ENCODE peak calls at places on chromosomes 4 and X, in five cellular contexts. One of them, this sample, is unnamed.

GRCh38 chrX:120797201-120797938 is 78.3 kb downstream of the CT47B1 start:
- DNase-seq in GM20000: no peak
- DNase-seq in kidney epithelial cell: no peak
- DNase-seq in endodermal cell: no peak
- DNase-seq in activated B cell treated with CpG ODN at 0.5 μM for 24 hours: no peak
- DNase-seq in this sample: no peak

GRCh38 chr4:111943796-111944203 is 201.5 kb upstream of the FAM241A start:
- DNase-seq in kidney epithelial cell: no peak
- DNase-seq in endodermal cell: peak
- DNase-seq in GM20000: peak
- DNase-seq in activated B cell treated with CpG ODN at 0.5 μM for 24 hours: no peak
- DNase-seq in this sample: peak

GRCh38 chr4:77800483-77801259 is 18.5 kb downstream of the CNOT6L start:
- DNase-seq in kidney epithelial cell: no peak
- DNase-seq in activated B cell treated with CpG ODN at 0.5 μM for 24 hours: no peak
- DNase-seq in endodermal cell: no peak
- DNase-seq in GM20000: no peak
- DNase-seq in this sample: no peak

GRCh38 chr4:172982151-172982590 is 186.4 kb upstream of the GALNT7 start:
- DNase-seq in activated B cell treated with CpG ODN at 0.5 μM for 24 hours: no peak
- DNase-seq in kidney epithelial cell: peak
- DNase-seq in endodermal cell: no peak
- DNase-seq in GM20000: peak
- DNase-seq in this sample: no peak

GRCh38 chr4:157076578-157076947 is 613 bp downstream of the GLRB start:
- DNase-seq in endodermal cell: peak
- DNase-seq in kidney epithelial cell: no peak
- DNase-seq in activated B cell treated with CpG ODN at 0.5 μM for 24 hours: no peak
- DNase-seq in GM20000: peak
- DNase-seq in this sample: no peak

GRCh38 chr4:159280442-159281172 is 177.7 kb downstream of the RAPGEF2 start:
- DNase-seq in activated B cell treated with CpG ODN at 0.5 μM for 24 hours: no peak
- DNase-seq in endodermal cell: no peak
- DNase-seq in kidney epithelial cell: no peak
- DNase-seq in GM20000: no peak
- DNase-seq in this sample: no peak

GRCh38 chr4:3871181-3871852 is 105.1 kb downstream of the ADRA2C start:
- DNase-seq in kidney epithelial cell: no peak
- DNase-seq in endodermal cell: peak
- DNase-seq in GM20000: no peak
- DNase-seq in activated B cell treated with CpG ODN at 0.5 μM for 24 hours: no peak
- DNase-seq in this sample: no peak

GRCh38 chrX:47623540-47624027 is 3.9 kb upstream of the SYN1 start:
- DNase-seq in endodermal cell: peak
- DNase-seq in kidney epithelial cell: peak
- DNase-seq in GM20000: peak
- DNase-seq in activated B cell treated with CpG ODN at 0.5 μM for 24 hours: no peak
- DNase-seq in this sample: peak

GRCh38 chr4:119099227-119099910 is 36.3 kb upstream of the MYOZ2 start:
- DNase-seq in GM20000: no peak
- DNase-seq in activated B cell treated with CpG ODN at 0.5 μM for 24 hours: no peak
- DNase-seq in endodermal cell: no peak
- DNase-seq in kidney epithelial cell: no peak
- DNase-seq in this sample: no peak

GRCh38 chr4:72377491-72378194 is 191.4 kb downstream of the ADAMTS3 start:
- DNase-seq in GM20000: no peak
- DNase-seq in activated B cell treated with CpG ODN at 0.5 μM for 24 hours: no peak
- DNase-seq in endodermal cell: no peak
- DNase-seq in kidney epithelial cell: no peak
- DNase-seq in this sample: no peak

GRCh38 chr4:168656055-168656660 is 159.3 kb downstream of the PALLD start:
- DNase-seq in kidney epithelial cell: peak
- DNase-seq in activated B cell treated with CpG ODN at 0.5 μM for 24 hours: no peak
- DNase-seq in endodermal cell: no peak
- DNase-seq in GM20000: no peak
- DNase-seq in this sample: no peak

GRCh38 chr4:143391261-143391660 is 54.6 kb downstream of the GAB1 start:
- DNase-seq in endodermal cell: no peak
- DNase-seq in kidney epithelial cell: no peak
- DNase-seq in activated B cell treated with CpG ODN at 0.5 μM for 24 hours: no peak
- DNase-seq in GM20000: no peak
- DNase-seq in this sample: no peak

GRCh38 chr4:57403591-57403990 is 293.4 kb upstream of the IGFBP7 start:
- DNase-seq in kidney epithelial cell: no peak
- DNase-seq in GM20000: no peak
- DNase-seq in endodermal cell: no peak
- DNase-seq in activated B cell treated with CpG ODN at 0.5 μM for 24 hours: no peak
- DNase-seq in this sample: no peak

GRCh38 chr4:109890076-109890475 is 22.6 kb upstream of the EGF start:
- DNase-seq in GM20000: no peak
- DNase-seq in endodermal cell: no peak
- DNase-seq in activated B cell treated with CpG ODN at 0.5 μM for 24 hours: no peak
- DNase-seq in kidney epithelial cell: no peak
- DNase-seq in this sample: no peak

GRCh38 chrX:83416273-83416672 is 91.8 kb upstream of the POU3F4 start:
- DNase-seq in kidney epithelial cell: no peak
- DNase-seq in endodermal cell: no peak
- DNase-seq in GM20000: no peak
- DNase-seq in activated B cell treated with CpG ODN at 0.5 μM for 24 hours: no peak
- DNase-seq in this sample: no peak

GRCh38 chr4:115360441-115360840 is 247.0 kb upstream of the NDST4 start:
- DNase-seq in activated B cell treated with CpG ODN at 0.5 μM for 24 hours: no peak
- DNase-seq in kidney epithelial cell: no peak
- DNase-seq in GM20000: no peak
- DNase-seq in endodermal cell: no peak
- DNase-seq in this sample: no peak

GRCh38 chrX:135737361-135738071 is 24.1 kb downstream of the CT45A1 start:
- DNase-seq in activated B cell treated with CpG ODN at 0.5 μM for 24 hours: no peak
- DNase-seq in kidney epithelial cell: no peak
- DNase-seq in endodermal cell: no peak
- DNase-seq in GM20000: no peak
- DNase-seq in this sample: no peak

GRCh38 chr4:4330794-4331193 is 40.7 kb downstream of the ZBTB49 start:
- DNase-seq in endodermal cell: no peak
- DNase-seq in kidney epithelial cell: no peak
- DNase-seq in activated B cell treated with CpG ODN at 0.5 μM for 24 hours: no peak
- DNase-seq in GM20000: no peak
- DNase-seq in this sample: no peak

GRCh38 chr4:48445704-48446103 is 37.4 kb upstream of the SLC10A4 start:
- DNase-seq in GM20000: no peak
- DNase-seq in endodermal cell: no peak
- DNase-seq in kidney epithelial cell: no peak
- DNase-seq in activated B cell treated with CpG ODN at 0.5 μM for 24 hours: no peak
- DNase-seq in this sample: no peak

GRCh38 chrX:47748576-47748975 is 88.1 kb upstream of the ZNF81 start:
- DNase-seq in endodermal cell: no peak
- DNase-seq in GM20000: no peak
- DNase-seq in kidney epithelial cell: no peak
- DNase-seq in activated B cell treated with CpG ODN at 0.5 μM for 24 hours: no peak
- DNase-seq in this sample: no peak

GRCh38 chr4:156169011-156169410 is 215.3 kb upstream of the CTSO start:
- DNase-seq in activated B cell treated with CpG ODN at 0.5 μM for 24 hours: no peak
- DNase-seq in GM20000: peak
- DNase-seq in endodermal cell: peak
- DNase-seq in kidney epithelial cell: no peak
- DNase-seq in this sample: no peak

DNA sequence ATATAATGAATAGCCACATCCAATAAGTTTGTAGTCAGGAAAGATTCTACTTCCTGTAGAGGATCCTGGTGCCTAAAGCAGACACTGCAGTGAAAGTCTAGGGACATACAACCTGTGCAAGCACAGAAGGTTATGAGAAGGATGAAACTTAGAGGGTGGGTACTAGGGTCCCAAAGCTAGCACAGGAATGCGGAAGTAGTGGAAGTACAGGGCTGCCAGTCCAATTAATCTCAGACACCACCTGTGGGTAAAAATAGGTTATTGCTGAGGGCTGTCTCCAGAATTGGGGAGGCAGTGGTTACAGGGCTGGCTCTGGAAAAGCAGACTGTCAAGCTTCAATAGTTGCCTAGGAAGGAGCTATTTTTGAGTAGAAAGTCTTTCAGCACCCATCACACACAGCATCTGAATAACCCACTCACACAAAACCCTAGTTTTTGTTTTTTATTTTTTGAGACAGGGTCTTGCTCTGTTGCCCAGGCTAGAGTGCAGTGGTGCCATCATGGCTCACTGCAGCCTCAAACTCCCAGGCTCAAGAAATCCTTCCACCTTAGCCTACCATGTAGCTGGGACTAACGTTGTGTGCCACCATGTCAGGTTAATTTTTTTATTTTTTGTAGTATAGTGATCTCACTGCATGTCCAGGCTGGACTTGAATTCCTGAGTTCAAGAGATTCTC is 50.8 kb upstream of the ELF2 start:
- DNase-seq in endodermal cell: no peak
- DNase-seq in kidney epithelial cell: no peak
- DNase-seq in activated B cell treated with CpG ODN at 0.5 μM for 24 hours: no peak
- DNase-seq in GM20000: peak
- DNase-seq in this sample: no peak
- TF ChIP-seq CTCF in endodermal cell: peak
- TF ChIP-seq CTCF in kidney epithelial cell: no peak
- TF ChIP-seq CTCF in activated B cell treated with CpG ODN at 0.5 μM for 24 hours: no peak
- TF ChIP-seq CTCF in GM20000: peak
- TF ChIP-seq CTCF in this sample: no peak

GRCh38 chrX:71103110-71103983 is 3.2 kb downstream of the CXorf65 start:
- DNase-seq in GM20000: peak
- DNase-seq in kidney epithelial cell: no peak
- DNase-seq in activated B cell treated with CpG ODN at 0.5 μM for 24 hours: no peak
- DNase-seq in endodermal cell: peak
- DNase-seq in this sample: no peak

GRCh38 chrX:71102292-71102691 is 4.2 kb downstream of the CXorf65 start:
- DNase-seq in kidney epithelial cell: no peak
- DNase-seq in activated B cell treated with CpG ODN at 0.5 μM for 24 hours: no peak
- DNase-seq in endodermal cell: no peak
- DNase-seq in GM20000: no peak
- DNase-seq in this sample: no peak

GRCh38 chrX:71099736-71100135 is 4.1 kb downstream of the FOXO4 start:
- DNase-seq in activated B cell treated with CpG ODN at 0.5 μM for 24 hours: no peak
- DNase-seq in endodermal cell: peak
- DNase-seq in GM20000: no peak
- DNase-seq in kidney epithelial cell: no peak
- DNase-seq in this sample: no peak

GRCh38 chrX:71098951-71099506 is 3.4 kb downstream of the FOXO4 start:
- DNase-seq in kidney epithelial cell: no peak
- DNase-seq in endodermal cell: peak
- DNase-seq in GM20000: no peak
- DNase-seq in activated B cell treated with CpG ODN at 0.5 μM for 24 hours: no peak
- DNase-seq in this sample: no peak

DNA sequence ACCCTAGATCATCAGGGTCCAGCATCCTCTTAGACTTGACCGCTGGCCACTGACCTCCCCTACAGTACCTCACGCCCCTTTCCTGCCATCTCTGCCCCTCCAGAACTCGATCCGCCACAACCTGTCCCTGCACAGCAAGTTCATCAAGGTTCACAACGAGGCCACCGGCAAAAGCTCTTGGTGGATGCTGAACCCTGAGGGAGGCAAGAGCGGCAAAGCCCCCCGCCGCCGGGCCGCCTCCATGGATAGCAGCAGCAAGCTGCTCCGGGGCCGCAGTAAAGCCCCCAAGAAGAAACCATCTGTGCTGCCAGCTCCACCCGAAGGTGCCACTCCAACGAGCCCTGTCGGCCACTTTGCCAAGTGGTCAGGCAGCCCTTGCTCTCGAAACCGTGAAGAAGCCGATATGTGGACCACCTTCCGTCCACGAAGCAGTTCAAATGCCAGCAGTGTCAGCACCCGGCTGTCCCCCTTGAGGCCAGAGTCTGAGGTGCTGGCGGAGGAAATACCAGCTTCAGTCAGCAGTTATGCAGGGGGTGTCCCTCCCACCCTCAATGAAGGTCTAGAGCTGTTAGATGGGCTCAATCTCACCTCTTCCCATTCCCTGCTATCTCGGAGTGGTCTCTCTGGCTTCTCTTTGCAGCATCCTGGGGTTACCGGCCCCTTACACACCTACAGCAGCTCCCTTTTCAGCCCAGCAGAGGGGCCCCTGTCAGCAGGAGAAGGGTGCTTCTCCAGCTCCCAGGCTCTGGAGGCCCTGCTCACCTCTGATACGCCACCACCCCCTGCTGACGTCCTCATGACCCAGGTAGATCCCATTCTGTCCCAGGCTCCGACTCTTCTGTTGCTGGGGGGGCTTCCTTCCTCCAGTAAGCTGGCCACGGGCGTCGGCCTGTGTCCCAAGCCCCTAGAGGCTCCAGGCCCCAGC is 5.2 kb downstream of the FOXO4 start:
- DNase-seq in GM20000: no peak
- DNase-seq in kidney epithelial cell: no peak
- DNase-seq in endodermal cell: peak
- DNase-seq in activated B cell treated with CpG ODN at 0.5 μM for 24 hours: no peak
- DNase-seq in this sample: no peak
- TF ChIP-seq CTCF in GM20000: no peak
- TF ChIP-seq CTCF in kidney epithelial cell: no peak
- TF ChIP-seq CTCF in endodermal cell: peak
- TF ChIP-seq CTCF in activated B cell treated with CpG ODN at 0.5 μM for 24 hours: no peak
- TF ChIP-seq CTCF in this sample: no peak

GRCh38 chr4:24244663-24245519 is 339.5 kb downstream of the DHX15 start:
- DNase-seq in endodermal cell: no peak
- DNase-seq in GM20000: no peak
- DNase-seq in kidney epithelial cell: no peak
- DNase-seq in activated B cell treated with CpG ODN at 0.5 μM for 24 hours: no peak
- DNase-seq in this sample: no peak

GRCh38 chr4:24236532-24236931 is 346.7 kb upstream of the PPARGC1A start:
- DNase-seq in kidney epithelial cell: no peak
- DNase-seq in GM20000: no peak
- DNase-seq in activated B cell treated with CpG ODN at 0.5 μM for 24 hours: no peak
- DNase-seq in endodermal cell: no peak
- DNase-seq in this sample: no peak

GRCh38 chr4:24237709-24238108 is 346.6 kb downstream of the DHX15 start:
- DNase-seq in kidney epithelial cell: no peak
- DNase-seq in GM20000: no peak
- DNase-seq in endodermal cell: no peak
- DNase-seq in activated B cell treated with CpG ODN at 0.5 μM for 24 hours: no peak
- DNase-seq in this sample: no peak

GRCh38 chr4:24243641-24244040 is 340.7 kb downstream of the DHX15 start:
- DNase-seq in kidney epithelial cell: no peak
- DNase-seq in GM20000: no peak
- DNase-seq in endodermal cell: no peak
- DNase-seq in activated B cell treated with CpG ODN at 0.5 μM for 24 hours: no peak
- DNase-seq in this sample: no peak

GRCh38 chr4:24240655-24241054 is 343.7 kb downstream of the DHX15 start:
- DNase-seq in GM20000: no peak
- DNase-seq in activated B cell treated with CpG ODN at 0.5 μM for 24 hours: no peak
- DNase-seq in kidney epithelial cell: no peak
- DNase-seq in endodermal cell: peak
- DNase-seq in this sample: no peak
- TF ChIP-seq CTCF in GM20000: no peak
- TF ChIP-seq CTCF in activated B cell treated with CpG ODN at 0.5 μM for 24 hours: no peak
- TF ChIP-seq CTCF in kidney epithelial cell: no peak
- TF ChIP-seq CTCF in endodermal cell: peak
- TF ChIP-seq CTCF in this sample: no peak

DNA sequence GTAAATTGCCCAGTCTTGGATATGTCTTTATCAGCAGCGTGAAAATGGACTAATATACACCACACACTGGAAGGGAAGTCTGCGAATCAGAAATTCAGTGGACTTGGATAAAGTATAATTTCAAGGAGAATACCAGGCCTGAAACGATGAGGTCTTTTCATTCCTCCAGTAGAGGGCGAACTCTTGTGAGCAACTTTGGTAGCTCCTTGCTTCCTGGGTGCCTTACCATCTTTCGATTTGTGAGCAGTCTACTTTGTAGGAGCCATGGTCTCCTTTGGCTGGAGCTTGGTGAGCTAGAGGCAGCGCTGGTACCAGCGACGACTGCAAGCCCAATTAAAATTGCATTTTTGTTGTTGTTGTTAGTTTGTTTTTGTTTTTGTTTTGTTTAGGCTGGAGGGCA is 791.9 kb downstream of the FAT4 start:
- DNase-seq in kidney epithelial cell: no peak
- DNase-seq in activated B cell treated with CpG ODN at 0.5 μM for 24 hours: no peak
- DNase-seq in endodermal cell: peak
- DNase-seq in GM20000: no peak
- DNase-seq in this sample: no peak
- TF ChIP-seq CTCF in kidney epithelial cell: peak
- TF ChIP-seq CTCF in activated B cell treated with CpG ODN at 0.5 μM for 24 hours: no peak
- TF ChIP-seq CTCF in endodermal cell: peak
- TF ChIP-seq CTCF in GM20000: no peak
- TF ChIP-seq CTCF in this sample: peak